ENCODE peak calls at places on chromosomes 5 and 9, in six cellular contexts. One of them, this sample, is unnamed.

GRCh38 chr5:177365845-177366527 is 8.3 kb downstream of the RGS14 start:
- DNase-seq in mammary epithelial cell: no peak
- DNase-seq in GM10248: no peak
- DNase-seq in choroid plexus epithelial cell: no peak
- DNase-seq in neural crest cell: no peak
- DNase-seq in left ventricle myocardium inferior: no peak
- DNase-seq in this sample: no peak

GRCh38 chr5:120017523-120017922 is 388.2 kb downstream of the FAM170A start:
- DNase-seq in left ventricle myocardium inferior: no peak
- DNase-seq in mammary epithelial cell: peak
- DNase-seq in choroid plexus epithelial cell: peak
- DNase-seq in neural crest cell: no peak
- DNase-seq in GM10248: no peak
- DNase-seq in this sample: no peak

GRCh38 chr5:128441165-128441564 is 96.9 kb downstream of the FBN2 start:
- DNase-seq in choroid plexus epithelial cell: no peak
- DNase-seq in mammary epithelial cell: no peak
- DNase-seq in neural crest cell: no peak
- DNase-seq in GM10248: no peak
- DNase-seq in left ventricle myocardium inferior: no peak
- DNase-seq in this sample: no peak

GRCh38 chr5:174459832-174460448 is 264.4 kb upstream of the MSX2 start:
- DNase-seq in neural crest cell: no peak
- DNase-seq in GM10248: no peak
- DNase-seq in choroid plexus epithelial cell: no peak
- DNase-seq in left ventricle myocardium inferior: no peak
- DNase-seq in mammary epithelial cell: peak
- DNase-seq in this sample: no peak

GRCh38 chr5:176188085-176188484 is 50.1 kb upstream of the SIMC1 start:
- DNase-seq in choroid plexus epithelial cell: no peak
- DNase-seq in neural crest cell: no peak
- DNase-seq in GM10248: no peak
- DNase-seq in left ventricle myocardium inferior: no peak
- DNase-seq in mammary epithelial cell: no peak
- DNase-seq in this sample: peak

GRCh38 chr9:132164604-132165362 is 2.9 kb downstream of the NTNG2 start:
- DNase-seq in neural crest cell: no peak
- DNase-seq in choroid plexus epithelial cell: peak
- DNase-seq in left ventricle myocardium inferior: no peak
- DNase-seq in GM10248: no peak
- DNase-seq in mammary epithelial cell: no peak
- DNase-seq in this sample: no peak

GRCh38 chr9:3492214-3492613 is 33.6 kb downstream of the RFX3 start:
- DNase-seq in GM10248: no peak
- DNase-seq in choroid plexus epithelial cell: no peak
- DNase-seq in mammary epithelial cell: no peak
- DNase-seq in neural crest cell: no peak
- DNase-seq in left ventricle myocardium inferior: no peak
- DNase-seq in this sample: no peak

GRCh38 chr9:133439337-133439736 is 17.2 kb downstream of the ADAMTS13 start:
- DNase-seq in GM10248: no peak
- DNase-seq in choroid plexus epithelial cell: no peak
- DNase-seq in neural crest cell: no peak
- DNase-seq in mammary epithelial cell: no peak
- DNase-seq in left ventricle myocardium inferior: no peak
- DNase-seq in this sample: no peak

GRCh38 chr5:77138981-77139380 is 51.9 kb upstream of the ZBED3 start:
- DNase-seq in neural crest cell: no peak
- DNase-seq in left ventricle myocardium inferior: no peak
- DNase-seq in GM10248: no peak
- DNase-seq in choroid plexus epithelial cell: peak
- DNase-seq in mammary epithelial cell: no peak
- DNase-seq in this sample: no peak

GRCh38 chr9:28051559-28051958 is 478.3 kb upstream of the C9orf72 start:
- DNase-seq in neural crest cell: no peak
- DNase-seq in choroid plexus epithelial cell: peak
- DNase-seq in GM10248: no peak
- DNase-seq in mammary epithelial cell: no peak
- DNase-seq in left ventricle myocardium inferior: no peak
- DNase-seq in this sample: no peak

GRCh38 chr5:982377-983237 is 26.0 kb upstream of the NKD2 start:
- DNase-seq in choroid plexus epithelial cell: no peak
- DNase-seq in GM10248: no peak
- DNase-seq in left ventricle myocardium inferior: no peak
- DNase-seq in mammary epithelial cell: no peak
- DNase-seq in neural crest cell: peak
- DNase-seq in this sample: no peak

GRCh38 chr5:33679791-33680190 is 212.0 kb downstream of the ADAMTS12 start:
- DNase-seq in mammary epithelial cell: no peak
- DNase-seq in left ventricle myocardium inferior: no peak
- DNase-seq in neural crest cell: no peak
- DNase-seq in choroid plexus epithelial cell: no peak
- DNase-seq in GM10248: no peak
- DNase-seq in this sample: no peak

GRCh38 chr5:172640822-172641358 is at the start of gene NEURL1B:
- DNase-seq in left ventricle myocardium inferior: peak
- DNase-seq in mammary epithelial cell: peak
- DNase-seq in choroid plexus epithelial cell: peak
- DNase-seq in GM10248: peak
- DNase-seq in neural crest cell: peak
- DNase-seq in this sample: peak

GRCh38 chr9:118918180-118918579 is 451.1 kb downstream of the BRINP1 start:
- DNase-seq in left ventricle myocardium inferior: no peak
- DNase-seq in choroid plexus epithelial cell: no peak
- DNase-seq in mammary epithelial cell: no peak
- DNase-seq in GM10248: no peak
- DNase-seq in neural crest cell: no peak
- DNase-seq in this sample: no peak

GRCh38 chr9:110432253-110432652 is 94.6 kb upstream of the TXNDC8 start:
- DNase-seq in mammary epithelial cell: no peak
- DNase-seq in neural crest cell: no peak
- DNase-seq in GM10248: no peak
- DNase-seq in left ventricle myocardium inferior: no peak
- DNase-seq in choroid plexus epithelial cell: peak
- DNase-seq in this sample: no peak

GRCh38 chr9:33952066-33952465 is 96.6 kb downstream of the UBAP2 start:
- DNase-seq in left ventricle myocardium inferior: no peak
- DNase-seq in GM10248: no peak
- DNase-seq in neural crest cell: no peak
- DNase-seq in choroid plexus epithelial cell: no peak
- DNase-seq in mammary epithelial cell: no peak
- DNase-seq in this sample: no peak

GRCh38 chr5:91307023-91307422 is 76.1 kb downstream of the ARRDC3 start:
- DNase-seq in choroid plexus epithelial cell: peak
- DNase-seq in GM10248: no peak
- DNase-seq in left ventricle myocardium inferior: peak
- DNase-seq in mammary epithelial cell: peak
- DNase-seq in neural crest cell: no peak
- DNase-seq in this sample: no peak

DNA sequence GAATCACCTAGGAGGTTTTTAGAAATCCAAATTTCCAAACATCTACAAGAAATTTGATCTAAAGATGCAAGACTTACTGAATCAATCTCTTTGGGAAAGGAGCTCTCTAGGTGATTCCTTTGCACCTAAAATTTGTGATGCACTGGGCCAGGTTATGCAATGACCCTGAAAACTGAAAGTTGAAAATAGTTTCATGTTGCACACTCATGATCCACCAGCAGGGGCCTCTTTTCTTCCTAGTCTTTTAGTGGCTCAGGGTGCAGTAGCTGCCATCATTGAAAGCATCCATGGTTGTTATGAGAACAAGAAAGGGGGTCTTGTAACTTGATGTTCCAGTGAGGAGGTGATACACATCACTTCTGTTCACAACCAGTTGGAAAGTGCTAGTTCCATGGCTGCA is 486.8 kb downstream of the PSAT1 start:
- DNase-seq in neural crest cell: no peak
- DNase-seq in mammary epithelial cell: no peak
- DNase-seq in choroid plexus epithelial cell: peak
- DNase-seq in GM10248: no peak
- DNase-seq in left ventricle myocardium inferior: no peak
- DNase-seq in this sample: no peak
- TF ChIP-seq CTCF in neural crest cell: peak
- TF ChIP-seq CTCF in mammary epithelial cell: peak
- TF ChIP-seq CTCF in choroid plexus epithelial cell: peak
- TF ChIP-seq CTCF in GM10248: no peak
- TF ChIP-seq CTCF in left ventricle myocardium inferior: no peak
- TF ChIP-seq CTCF in this sample: no peak

DNA sequence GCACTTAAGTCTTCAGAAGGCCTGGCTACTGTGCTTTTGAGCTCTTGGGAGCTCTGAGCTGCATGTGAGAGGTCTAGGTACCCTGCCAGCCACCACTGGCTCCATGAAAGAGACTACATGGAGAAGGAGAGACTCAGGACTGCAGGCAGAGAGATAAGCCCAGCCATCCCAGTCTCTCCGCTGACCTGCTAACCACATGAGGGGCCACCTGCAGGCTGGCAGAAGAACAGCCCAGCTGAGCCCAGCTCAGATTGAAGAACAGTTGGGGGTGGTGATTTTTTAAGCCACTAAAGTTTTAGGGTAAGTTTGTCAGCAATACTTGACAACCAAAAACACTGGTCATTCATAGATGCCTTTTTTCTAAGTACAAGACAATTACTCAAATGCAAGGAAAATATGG is 205.0 kb upstream of the PRDM9 start:
- DNase-seq in choroid plexus epithelial cell: no peak
- DNase-seq in neural crest cell: no peak
- DNase-seq in left ventricle myocardium inferior: no peak
- DNase-seq in mammary epithelial cell: no peak
- DNase-seq in GM10248: no peak
- DNase-seq in this sample: no peak
- TF ChIP-seq CTCF in choroid plexus epithelial cell: no peak
- TF ChIP-seq CTCF in neural crest cell: no peak
- TF ChIP-seq CTCF in left ventricle myocardium inferior: no peak
- TF ChIP-seq CTCF in mammary epithelial cell: no peak
- TF ChIP-seq CTCF in GM10248: no peak
- TF ChIP-seq CTCF in this sample: no peak

DNA sequence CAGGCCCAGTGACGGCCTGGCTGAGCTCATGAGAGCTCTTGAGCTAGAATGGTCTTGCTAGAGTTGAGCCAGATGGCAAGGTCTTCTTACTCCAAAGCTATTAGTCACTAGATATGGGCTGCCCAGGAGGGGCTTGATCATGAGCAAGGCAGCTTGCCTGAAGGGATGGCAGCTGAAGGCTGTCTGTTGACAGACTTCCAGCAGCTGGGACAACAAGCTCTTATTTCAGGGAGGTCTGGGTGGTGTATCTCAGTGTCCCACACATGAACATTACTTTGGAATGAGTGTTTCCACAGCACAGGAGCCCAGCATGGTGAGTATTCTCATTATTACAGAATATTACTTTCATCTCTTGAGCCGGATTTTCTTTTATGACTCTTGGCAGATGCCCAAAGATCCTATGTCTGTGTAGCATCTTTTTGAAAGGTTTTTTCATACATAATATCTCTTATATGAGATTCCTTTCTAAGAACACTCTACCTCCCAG is 414.1 kb downstream of the ARHGEF28 start:
- DNase-seq in neural crest cell: no peak
- DNase-seq in GM10248: no peak
- DNase-seq in choroid plexus epithelial cell: peak
- DNase-seq in mammary epithelial cell: peak
- DNase-seq in left ventricle myocardium inferior: no peak
- DNase-seq in this sample: no peak
- TF ChIP-seq CTCF in neural crest cell: no peak
- TF ChIP-seq CTCF in GM10248: no peak
- TF ChIP-seq CTCF in choroid plexus epithelial cell: no peak
- TF ChIP-seq CTCF in mammary epithelial cell: no peak
- TF ChIP-seq CTCF in left ventricle myocardium inferior: no peak
- TF ChIP-seq CTCF in this sample: no peak

GRCh38 chr5:65624025-65624569 is at the start of gene TRIM23:
- DNase-seq in neural crest cell: peak
- DNase-seq in GM10248: peak
- DNase-seq in choroid plexus epithelial cell: peak
- DNase-seq in left ventricle myocardium inferior: peak
- DNase-seq in mammary epithelial cell: peak
- DNase-seq in this sample: peak
- TF ChIP-seq CTCF in neural crest cell: no peak
- TF ChIP-seq CTCF in GM10248: no peak
- TF ChIP-seq CTCF in choroid plexus epithelial cell: peak
- TF ChIP-seq CTCF in left ventricle myocardium inferior: no peak
- TF ChIP-seq CTCF in mammary epithelial cell: no peak
- TF ChIP-seq CTCF in this sample: no peak

DNA sequence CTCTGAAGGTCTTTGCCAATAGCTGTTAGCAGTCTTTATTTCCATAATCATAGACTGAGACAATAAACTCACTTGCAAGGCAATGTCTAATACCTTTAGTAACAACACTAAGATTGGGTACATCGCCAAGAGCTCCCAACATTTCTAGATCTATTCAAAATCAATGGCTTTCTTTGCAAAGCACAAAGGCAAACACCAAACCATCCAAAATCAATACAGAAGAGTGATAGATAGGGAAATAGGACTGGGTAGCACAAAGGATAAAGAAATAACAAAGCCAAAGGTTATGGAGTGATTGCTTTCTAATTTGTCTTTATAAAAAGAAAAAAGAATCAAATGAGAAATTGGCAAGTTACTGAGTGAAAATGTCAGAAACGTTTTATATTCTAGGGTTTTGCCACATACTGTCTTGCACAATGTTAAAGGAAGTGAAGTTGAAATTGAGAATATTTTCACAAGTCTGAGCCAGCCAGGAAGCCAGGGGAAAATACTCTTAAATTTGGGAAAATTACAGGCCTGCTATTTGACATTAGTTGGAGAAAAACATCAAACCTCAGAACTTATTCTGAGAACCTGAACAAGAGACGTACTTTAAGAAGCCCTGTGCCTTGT is 53.3 kb upstream of the LHFPL2 start:
- DNase-seq in choroid plexus epithelial cell: peak
- DNase-seq in mammary epithelial cell: no peak
- DNase-seq in GM10248: no peak
- DNase-seq in neural crest cell: no peak
- DNase-seq in left ventricle myocardium inferior: no peak
- DNase-seq in this sample: no peak
- TF ChIP-seq CTCF in choroid plexus epithelial cell: no peak
- TF ChIP-seq CTCF in mammary epithelial cell: no peak
- TF ChIP-seq CTCF in GM10248: no peak
- TF ChIP-seq CTCF in neural crest cell: no peak
- TF ChIP-seq CTCF in left ventricle myocardium inferior: no peak
- TF ChIP-seq CTCF in this sample: no peak

DNA sequence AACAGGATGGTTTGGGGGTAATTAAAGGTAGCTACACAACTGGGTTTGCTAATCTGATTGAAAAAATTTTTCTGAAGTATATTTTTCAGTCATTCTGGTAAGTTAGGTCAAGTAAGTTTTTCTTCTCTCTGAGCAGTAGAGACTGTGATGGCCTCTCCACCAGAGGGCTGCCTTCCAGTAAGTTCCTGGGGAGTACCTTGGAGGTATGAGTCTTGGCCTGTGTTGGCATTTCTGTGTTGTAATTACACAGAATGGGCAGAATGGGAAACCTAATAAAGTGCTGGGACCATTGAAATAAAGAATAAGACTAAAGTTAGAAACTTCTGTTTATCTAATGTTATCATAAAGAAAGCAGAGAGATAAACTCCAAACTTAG is 430.8 kb downstream of the ARHGEF28 start:
- DNase-seq in GM10248: no peak
- DNase-seq in choroid plexus epithelial cell: peak
- DNase-seq in neural crest cell: no peak
- DNase-seq in left ventricle myocardium inferior: no peak
- DNase-seq in mammary epithelial cell: peak
- DNase-seq in this sample: no peak
- TF ChIP-seq CTCF in GM10248: no peak
- TF ChIP-seq CTCF in choroid plexus epithelial cell: peak
- TF ChIP-seq CTCF in neural crest cell: peak
- TF ChIP-seq CTCF in left ventricle myocardium inferior: peak
- TF ChIP-seq CTCF in mammary epithelial cell: peak
- TF ChIP-seq CTCF in this sample: peak